ENCODE peak calls at places on chromosomes 16 and 17, in nine cellular contexts. D, X, Y, B, Z, W, K, Q and N are unnamed samples.

GRCh38 chr17:76388966-76389888 is 4.8 kb downstream of the SPHK1 start:
- DNase-seq in Q (no peak), D (no peak), B (peak; percentile 68), Y (peak; percentile 61), X (no peak), W (no peak), Z (no peak), K (no peak), N (no peak)

GRCh38 chr17:74939534-74939933 is 3.8 kb downstream of the OTOP3 start:
- DNase-seq in D (no peak), Q (no peak), W (no peak), B (no peak), Z (no peak), K (no peak), X (no peak), Y (no peak), N (no peak)

GRCh38 chr17:36149296-36149820 is 27.1 kb downstream of the TBC1D3B start:
- DNase-seq in X (no peak), Y (no peak), W (no peak), K (no peak), Z (peak; percentile 21), D (peak; percentile 18), Q (no peak), B (no peak), N (no peak)

GRCh38 chr16:2029350-2029749 is 2.6 kb downstream of the NHERF2 start:
- DNase-seq in B (peak; percentile 4), Y (no peak), W (no peak), X (no peak), K (no peak), Z (no peak), Q (no peak), D (no peak), N (no peak)

GRCh38 chr16:28946681-28947080 is 4.1 kb upstream of the NFATC2IP start:
- DNase-seq in K (no peak), Y (no peak), X (no peak), Q (no peak), B (no peak), D (no peak), W (no peak), Z (no peak), N (no peak)

GRCh38 chr17:28643979-28644781 is 778 bp downstream of the BLTP2 start:
- DNase-seq in D (peak; percentile 53), K (peak; percentile 64), Y (no peak), B (peak; percentile 79), X (peak; percentile 60), W (peak; percentile 76), Q (peak; percentile 83), Z (no peak), N (no peak)

GRCh38 chr16:80614908-80615696 is 74.3 kb downstream of the DYNLRB2 start:
- DNase-seq in X (no peak), W (no peak), K (no peak), Z (no peak), Q (no peak), B (peak; percentile 12), Y (no peak), D (peak; percentile 42), N (no peak)

GRCh38 chr16:80591071-80591935 is 50.5 kb downstream of the DYNLRB2 start:
- DNase-seq in Z (no peak), B (no peak), K (no peak), X (no peak), Q (no peak), Y (no peak), W (no peak), D (no peak), N (no peak)

GRCh38 chr16:15521758-15522509 is 87.5 kb downstream of the BMERB1 start:
- DNase-seq in X (no peak), Q (no peak), W (no peak), K (no peak), Z (peak; percentile 20), D (peak; percentile 23), B (no peak), Y (no peak), N (no peak)

GRCh38 chr17:27572665-27573064 is 58.3 kb upstream of the LGALS9 start:
- DNase-seq in Z (no peak), Q (no peak), X (no peak), B (no peak), Y (no peak), W (no peak), K (no peak), D (no peak), N (no peak)

GRCh38 chr17:27471321-27472269 is 15.3 kb downstream of the KSR1 start:
- DNase-seq in W (no peak), Z (no peak), Q (no peak), X (no peak), Y (no peak), B (no peak), K (no peak), D (no peak), N (no peak)

GRCh38 chr16:50509521-50510341 is 38.5 kb upstream of the NKD1 start:
- DNase-seq in D (peak; percentile 10), Q (no peak), W (peak; percentile 63), X (peak; percentile 33), Y (no peak), Z (no peak), B (peak; percentile 85), K (no peak), N (peak; percentile 63)

GRCh38 chr17:66677201-66677981 is 157.5 kb upstream of the CACNG5 start:
- DNase-seq in K (no peak), B (no peak), W (no peak), Y (no peak), Q (no peak), D (peak; percentile 78), Z (no peak), X (no peak), N (no peak)

GRCh38 chr17:62727916-62728672 is 80.0 kb downstream of the MARCHF10 start:
- DNase-seq in Q (no peak), X (no peak), K (no peak), B (peak; percentile 44), D (no peak), Y (no peak), W (no peak), Z (no peak), N (no peak)

GRCh38 chr16:4385789-4386451 is 14.3 kb downstream of the VASN start:
- DNase-seq in Q (no peak), Y (no peak), B (no peak), K (no peak), Z (no peak), X (no peak), D (no peak), W (no peak), N (no peak)

GRCh38 chr16:72753883-72754282 is 294.0 kb downstream of the ZFHX3 start:
- DNase-seq in B (no peak), D (no peak), Z (no peak), Y (no peak), Q (no peak), W (no peak), X (no peak), K (no peak), N (no peak)

DNA sequence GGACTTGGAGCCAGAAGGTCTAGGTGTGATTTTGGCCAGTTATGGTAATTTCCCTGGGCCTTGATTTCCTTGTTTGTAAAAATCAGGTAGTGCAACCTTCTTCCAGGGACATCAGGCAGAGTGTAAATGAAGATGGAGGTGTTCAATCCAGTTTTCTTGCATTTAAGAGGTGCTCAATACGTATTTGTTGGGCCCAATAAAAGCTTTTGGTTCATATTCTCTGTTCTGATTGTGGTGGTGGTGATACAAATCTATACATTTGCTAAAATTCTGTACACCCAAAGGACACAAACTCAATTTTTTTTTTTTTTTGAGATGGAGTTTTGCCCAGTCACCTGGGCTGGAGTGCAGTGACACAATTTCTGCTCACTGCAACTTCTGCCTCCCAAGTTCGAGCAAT is 6.0 kb downstream of the CD79B start:
- DNase-seq in W (no peak), K (no peak), Y (no peak), Q (no peak), B (no peak), Z (no peak), X (no peak), D (no peak), N (no peak)
- H3K4me1 ChIP-seq in W (no peaks in the 10 kb centered on the region), K (peaks cover 3% of the 10 kb centered on the region), Y (no peaks in the 10 kb centered on the region), Q (peaks cover 7% of the 10 kb centered on the region), B (peaks cover 5% of the 10 kb centered on the region), Z (peaks cover 12% of the 10 kb centered on the region), X (no peaks in the 10 kb centered on the region), D (no peaks in the 10 kb centered on the region), N (no peaks in the 10 kb centered on the region)

GRCh38 chr17:73232587-73233373 is 28.9 kb downstream of the CPSF4L start:
- DNase-seq in X (peak; percentile 58), Q (peak; percentile 86), W (peak; percentile 73), Y (no peak), Z (no peak), K (no peak), B (peak; percentile 63), D (peak; percentile 21), N (no peak)
- H3K4me1 ChIP-seq in X (peaks cover 18% of the 10 kb centered on the region), Q (peaks cover 56% of the 10 kb centered on the region), W (peaks cover 15% of the 10 kb centered on the region), Y (peaks cover 6% of the 10 kb centered on the region), Z (peaks cover 81% of the 10 kb centered on the region), K (peaks cover 6% of the 10 kb centered on the region), B (peaks cover 31% of the 10 kb centered on the region), D (peaks cover 13% of the 10 kb centered on the region), N (peaks cover 7% of the 10 kb centered on the region)

DNA sequence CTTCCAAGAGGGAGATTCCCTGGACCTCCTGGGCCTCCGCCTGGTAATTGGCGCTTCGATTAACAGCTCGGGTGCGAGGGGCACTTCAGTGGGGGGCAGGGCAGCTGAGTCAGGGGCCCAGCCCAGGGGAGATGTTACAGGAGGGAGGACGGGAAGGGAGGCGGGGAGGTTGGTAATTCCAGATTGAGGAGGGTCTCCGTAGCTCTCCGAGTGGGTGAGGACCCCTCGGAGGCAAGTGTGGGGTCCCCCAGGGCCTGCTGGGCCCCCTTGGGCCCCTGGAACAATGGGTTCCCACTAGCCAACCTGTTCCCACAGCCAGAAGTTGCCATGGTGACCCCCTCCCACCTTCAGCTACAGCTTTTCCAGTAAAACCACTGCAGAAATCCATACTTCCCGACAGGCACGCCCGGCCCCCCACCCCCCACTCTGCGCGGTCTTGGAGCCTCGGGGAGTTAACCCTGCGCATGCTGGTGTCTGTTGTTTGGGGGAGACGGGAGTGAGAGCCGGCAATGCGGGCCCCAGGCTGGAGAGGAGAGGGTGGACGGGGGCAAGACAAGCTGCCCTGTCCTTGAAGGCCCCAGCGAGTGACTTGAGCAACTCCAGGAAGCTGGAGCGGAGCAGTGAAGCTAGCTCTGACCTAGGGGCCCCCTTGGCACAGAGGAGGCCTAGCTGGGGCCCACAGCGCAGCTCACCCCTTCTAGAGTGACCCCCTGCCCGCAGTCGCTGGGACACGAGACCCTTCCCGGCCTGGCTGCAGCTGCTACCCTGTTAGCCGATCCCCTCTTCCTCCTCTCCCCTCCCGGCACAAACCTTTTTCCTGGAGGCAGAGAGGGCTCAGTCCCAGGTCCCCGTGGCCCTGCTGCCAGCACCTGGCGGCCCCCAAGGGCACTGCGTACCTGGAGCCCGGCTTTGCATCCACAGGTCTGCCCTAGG is 37.8 kb downstream of the TMEM235 start:
- DNase-seq in Y (no peak), D (peak; percentile 56), Z (no peak), K (no peak), W (peak; percentile 43), B (peak; percentile 79), Q (no peak), X (peak; percentile 17), N (no peak)
- H3K4me1 ChIP-seq in Y (no peaks in the 10 kb centered on the region), D (no peaks in the 10 kb centered on the region), Z (peaks cover 25% of the 10 kb centered on the region), K (peaks cover 26% of the 10 kb centered on the region), W (peaks cover 48% of the 10 kb centered on the region), B (peaks cover 68% of the 10 kb centered on the region), Q (peaks cover 73% of the 10 kb centered on the region), X (no peaks in the 10 kb centered on the region), N (no peaks in the 10 kb centered on the region)

DNA sequence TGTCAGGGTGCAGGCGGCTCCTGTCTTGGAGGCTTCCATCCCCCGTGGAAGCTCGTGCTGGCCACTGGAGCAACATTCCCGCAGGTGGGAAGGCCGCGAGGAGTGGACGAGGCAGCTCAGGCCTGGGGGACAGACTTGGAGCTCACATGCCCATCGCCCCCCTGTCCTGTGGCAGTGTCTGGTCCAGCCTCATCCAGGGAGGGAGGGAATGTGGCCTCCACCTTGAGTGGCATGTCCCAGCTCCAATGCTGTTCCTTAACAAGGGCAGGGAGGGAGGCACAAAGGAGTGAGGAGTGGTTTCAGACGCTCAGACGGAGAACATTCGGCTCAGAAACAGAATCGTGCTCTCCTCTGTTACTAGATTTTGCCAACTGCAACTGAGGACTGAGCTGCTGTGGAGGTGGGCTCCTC is 159.4 kb upstream of the CHMP6 start:
- DNase-seq in Z (no peak), W (peak; percentile 42), Y (no peak), Q (peak; percentile 57), K (no peak), B (peak; percentile 71), D (peak; percentile 70), X (peak; percentile 38), N (peak; percentile 64)
- H3K4me1 ChIP-seq in Z (peaks cover 23% of the 10 kb centered on the region), W (peaks cover 28% of the 10 kb centered on the region), Y (peaks cover 4% of the 10 kb centered on the region), Q (peaks cover 20% of the 10 kb centered on the region), K (peaks cover 6% of the 10 kb centered on the region), B (peaks cover 20% of the 10 kb centered on the region), D (peaks cover 21% of the 10 kb centered on the region), X (peaks cover 5% of the 10 kb centered on the region), N (peaks cover 18% of the 10 kb centered on the region)